ENCODE peak calls at places on chromosomes 4 and X, in ten cellular contexts. One of them, this sample, is unnamed.

GRCh38 chr4:83631066-83631465 is 95.2 kb downstream of the GPAT3 start:
- DNase-seq in SW 1271: no peak
- DNase-seq in HT-29: no peak
- DNase-seq in cardiac fibroblast: peak
- DNase-seq in SK-N-SH: no peak
- DNase-seq in cardiac muscle cell: peak
- DNase-seq in SJSA1: no peak
- DNase-seq in GM23338: no peak
- DNase-seq in activated CD4-positive, alpha-beta T cell treated with anti-CD3 and anti-CD28 coated beads, Interleukin-2, amount 10 ng/mL, durations not matched to agents 7 days and 5 days: no peak
- DNase-seq in stimulated activated CD8-positive, alpha-beta memory T cell treated with anti-CD3 and anti-CD28 coated beads, Interleukin-7, amount 100 ng/mL, for 1 hour: no peak
- DNase-seq in this sample: no peak

GRCh38 chrX:132022115-132022862 is 813 bp upstream of the STK26 start:
- DNase-seq in activated CD4-positive, alpha-beta T cell treated with anti-CD3 and anti-CD28 coated beads, Interleukin-2, amount 10 ng/mL, durations not matched to agents 7 days and 5 days: peak
- DNase-seq in SK-N-SH: peak
- DNase-seq in cardiac muscle cell: peak
- DNase-seq in SW 1271: no peak
- DNase-seq in cardiac fibroblast: peak
- DNase-seq in HT-29: peak
- DNase-seq in GM23338: peak
- DNase-seq in stimulated activated CD8-positive, alpha-beta memory T cell treated with anti-CD3 and anti-CD28 coated beads, Interleukin-7, amount 100 ng/mL, for 1 hour: no peak
- DNase-seq in SJSA1: no peak
- DNase-seq in this sample: no peak

GRCh38 chr4:8653326-8654000 is 60.9 kb downstream of the CPZ start:
- DNase-seq in cardiac fibroblast: no peak
- DNase-seq in SJSA1: peak
- DNase-seq in HT-29: no peak
- DNase-seq in stimulated activated CD8-positive, alpha-beta memory T cell treated with anti-CD3 and anti-CD28 coated beads, Interleukin-7, amount 100 ng/mL, for 1 hour: no peak
- DNase-seq in SK-N-SH: no peak
- DNase-seq in cardiac muscle cell: no peak
- DNase-seq in GM23338: peak
- DNase-seq in activated CD4-positive, alpha-beta T cell treated with anti-CD3 and anti-CD28 coated beads, Interleukin-2, amount 10 ng/mL, durations not matched to agents 7 days and 5 days: no peak
- DNase-seq in SW 1271: no peak
- DNase-seq in this sample: no peak

GRCh38 chr4:136002316-136002715 is 1530.0 kb downstream of the PCDH18 start:
- DNase-seq in SW 1271: no peak
- DNase-seq in cardiac muscle cell: no peak
- DNase-seq in SJSA1: no peak
- DNase-seq in stimulated activated CD8-positive, alpha-beta memory T cell treated with anti-CD3 and anti-CD28 coated beads, Interleukin-7, amount 100 ng/mL, for 1 hour: no peak
- DNase-seq in HT-29: no peak
- DNase-seq in cardiac fibroblast: no peak
- DNase-seq in GM23338: no peak
- DNase-seq in SK-N-SH: no peak
- DNase-seq in activated CD4-positive, alpha-beta T cell treated with anti-CD3 and anti-CD28 coated beads, Interleukin-2, amount 10 ng/mL, durations not matched to agents 7 days and 5 days: no peak
- DNase-seq in this sample: no peak

GRCh38 chr4:131381055-131381454 is 1768.0 kb upstream of the PCDH10 start:
- DNase-seq in stimulated activated CD8-positive, alpha-beta memory T cell treated with anti-CD3 and anti-CD28 coated beads, Interleukin-7, amount 100 ng/mL, for 1 hour: no peak
- DNase-seq in cardiac muscle cell: no peak
- DNase-seq in activated CD4-positive, alpha-beta T cell treated with anti-CD3 and anti-CD28 coated beads, Interleukin-2, amount 10 ng/mL, durations not matched to agents 7 days and 5 days: no peak
- DNase-seq in GM23338: no peak
- DNase-seq in SJSA1: no peak
- DNase-seq in cardiac fibroblast: no peak
- DNase-seq in SW 1271: no peak
- DNase-seq in SK-N-SH: no peak
- DNase-seq in HT-29: no peak
- DNase-seq in this sample: no peak

GRCh38 chr4:36917413-36917812 is 327.1 kb upstream of the NWD2 start:
- DNase-seq in cardiac muscle cell: no peak
- DNase-seq in SK-N-SH: no peak
- DNase-seq in HT-29: no peak
- DNase-seq in GM23338: no peak
- DNase-seq in SJSA1: no peak
- DNase-seq in activated CD4-positive, alpha-beta T cell treated with anti-CD3 and anti-CD28 coated beads, Interleukin-2, amount 10 ng/mL, durations not matched to agents 7 days and 5 days: no peak
- DNase-seq in stimulated activated CD8-positive, alpha-beta memory T cell treated with anti-CD3 and anti-CD28 coated beads, Interleukin-7, amount 100 ng/mL, for 1 hour: no peak
- DNase-seq in SW 1271: no peak
- DNase-seq in cardiac fibroblast: no peak
- DNase-seq in this sample: no peak

GRCh38 chr4:71545168-71545567 is 206.3 kb downstream of the SLC4A4 start:
- DNase-seq in HT-29: no peak
- DNase-seq in SJSA1: no peak
- DNase-seq in GM23338: no peak
- DNase-seq in cardiac fibroblast: no peak
- DNase-seq in cardiac muscle cell: no peak
- DNase-seq in stimulated activated CD8-positive, alpha-beta memory T cell treated with anti-CD3 and anti-CD28 coated beads, Interleukin-7, amount 100 ng/mL, for 1 hour: no peak
- DNase-seq in SW 1271: no peak
- DNase-seq in activated CD4-positive, alpha-beta T cell treated with anti-CD3 and anti-CD28 coated beads, Interleukin-2, amount 10 ng/mL, durations not matched to agents 7 days and 5 days: no peak
- DNase-seq in SK-N-SH: no peak
- DNase-seq in this sample: no peak

GRCh38 chrX:2820131-2820771 is 8.5 kb upstream of the GYG2 start:
- DNase-seq in SW 1271: no peak
- DNase-seq in cardiac fibroblast: no peak
- DNase-seq in SJSA1: no peak
- DNase-seq in HT-29: no peak
- DNase-seq in stimulated activated CD8-positive, alpha-beta memory T cell treated with anti-CD3 and anti-CD28 coated beads, Interleukin-7, amount 100 ng/mL, for 1 hour: no peak
- DNase-seq in GM23338: no peak
- DNase-seq in SK-N-SH: no peak
- DNase-seq in activated CD4-positive, alpha-beta T cell treated with anti-CD3 and anti-CD28 coated beads, Interleukin-2, amount 10 ng/mL, durations not matched to agents 7 days and 5 days: no peak
- DNase-seq in cardiac muscle cell: no peak
- DNase-seq in this sample: no peak

GRCh38 chr4:76809594-76810305 is 88.2 kb downstream of the SOWAHB start:
- DNase-seq in cardiac fibroblast: peak
- DNase-seq in SJSA1: no peak
- DNase-seq in activated CD4-positive, alpha-beta T cell treated with anti-CD3 and anti-CD28 coated beads, Interleukin-2, amount 10 ng/mL, durations not matched to agents 7 days and 5 days: no peak
- DNase-seq in SW 1271: no peak
- DNase-seq in SK-N-SH: no peak
- DNase-seq in HT-29: peak
- DNase-seq in GM23338: no peak
- DNase-seq in stimulated activated CD8-positive, alpha-beta memory T cell treated with anti-CD3 and anti-CD28 coated beads, Interleukin-7, amount 100 ng/mL, for 1 hour: no peak
- DNase-seq in cardiac muscle cell: peak
- DNase-seq in this sample: no peak